ENCODE peak calls at places on chromosome 17, in eight cellular contexts. P is activated CD4-positive, CD25-positive, alpha-beta regulatory T cell; Z is pulmonary artery endothelial cell; K is stimulated activated CD8-positive, alpha-beta memory T cell treated with anti-CD3 and anti-CD28 coated beads, Interleukin-2, amount 100 ng/mL, for 1 hour; I is cardiac fibroblast; C is IMR-90; G is EL; L is cardiac muscle cell. U is an unnamed sample.

GRCh38 chr17:48219605-48220004 is 112.0 kb downstream of the SNX11 start:
- DNase-seq in L (peak), P (no peak), C (no peak), G (no peak), Z (no peak), I (no peak), K (no peak), U (no peak)

GRCh38 chr17:33889766-33890165 is 365.3 kb upstream of the CCL2 start:
- DNase-seq in Z (no peak), C (no peak), G (no peak), L (no peak), K (no peak), I (no peak), P (no peak), U (no peak)

GRCh38 chr17:32819035-32819434 is 57.9 kb downstream of the MYO1D start:
- DNase-seq in C (no peak), L (no peak), G (no peak), Z (peak), K (no peak), P (no peak), I (peak), U (peak)

GRCh38 chr17:82407255-82407654 is 10.9 kb upstream of the HEXD start:
- DNase-seq in K (no peak), L (no peak), I (no peak), P (no peak), Z (no peak), G (no peak), C (peak), U (no peak)

GRCh38 chr17:31695456-31696090 is 163.5 kb downstream of the COPRS start:
- DNase-seq in G (peak), L (no peak), Z (no peak), P (no peak), C (peak), K (no peak), I (peak), U (no peak)

GRCh38 chr17:20203761-20204263 is 194.7 kb downstream of the SPECC1 start:
- DNase-seq in P (no peak), G (no peak), C (peak), L (no peak), Z (no peak), I (no peak), K (no peak), U (no peak)

GRCh38 chr17:45700171-45701090 is 83.7 kb upstream of the CRHR1 start:
- DNase-seq in C (no peak), L (no peak), I (no peak), P (no peak), Z (no peak), K (no peak), G (no peak), U (no peak)

GRCh38 chr17:76789235-76789788 is 51.4 kb downstream of the MFSD11 start:
- DNase-seq in Z (no peak), K (no peak), L (no peak), G (no peak), P (no peak), C (no peak), I (no peak), U (no peak)

GRCh38 chr17:28968914-28969295 is 17.6 kb upstream of the PHF12 start:
- DNase-seq in L (no peak), I (no peak), P (no peak), C (no peak), Z (no peak), K (no peak), G (no peak), U (no peak)

U was measured in dermis microvascular lymphatic vessel endothelial cell.